ENCODE peak calls at places on chromosomes 5 and 9, in four cellular contexts. E, O, H and V are unnamed samples.

GRCh38 chr5:169826618-169827017 is 153.7 kb downstream of the INSYN2B start:
- DNase-seq in E (no peak), O (peak), H (no peak), V (no peak)

GRCh38 chr5:171776747-171777419 is 8.7 kb upstream of the SMIM23 start:
- DNase-seq in E (peak), O (peak), H (peak), V (no peak)

GRCh38 chr5:130471-131175 is 38.7 kb downstream of the PLEKHG4B start:
- DNase-seq in E (peak), O (no peak), H (no peak), V (no peak)

GRCh38 chr9:1025131-1025530 is 25.0 kb upstream of the DMRT2 start:
- DNase-seq in E (no peak), O (no peak), H (no peak), V (no peak)

GRCh38 chr5:79816014-79816413 is 126.4 kb downstream of the CMYA5 start:
- DNase-seq in E (no peak), O (no peak), H (no peak), V (no peak)

GRCh38 chr5:151648988-151649387 is 37.7 kb downstream of the SPARC start:
- DNase-seq in E (no peak), O (no peak), H (no peak), V (no peak)

GRCh38 chr5:56818409-56819026 is 3.2 kb downstream of the MAP3K1 start:
- DNase-seq in E (peak), O (no peak), H (no peak), V (no peak)

GRCh38 chr9:19666575-19666974 is 122.3 kb downstream of the SLC24A2 start:
- DNase-seq in E (no peak), O (no peak), H (no peak), V (no peak)

GRCh38 chr9:116163293-116164055 is 9.9 kb downstream of the PAPPA start:
- DNase-seq in E (no peak), O (peak), H (no peak), V (no peak)

GRCh38 chr5:54013556-54014157 is 296.7 kb downstream of the ARL15 start:
- DNase-seq in E (peak), O (peak), H (no peak), V (no peak)

GRCh38 chr5:40834391-40834848 is 602 bp downstream of the RPL37 start:
- DNase-seq in E (peak), O (peak), H (no peak), V (no peak)

GRCh38 chr5:53338971-53339370 is 141.5 kb upstream of the FST start:
- DNase-seq in E (no peak), O (no peak), H (no peak), V (no peak)

GRCh38 chr5:181173027-181173419 is 25.6 kb downstream of the OR2V2 start:
- DNase-seq in E (no peak), O (no peak), H (no peak), V (no peak)

GRCh38 chr5:170287532-170287931 is 10.0 kb downstream of the LCP2 start:
- DNase-seq in E (no peak), O (no peak), H (no peak), V (no peak)

GRCh38 chr9:21677834-21678233 is 124.6 kb upstream of the MTAP start:
- DNase-seq in E (peak), O (no peak), H (no peak), V (no peak)

GRCh38 chr5:176648467-176649194 is 1.3 kb downstream of the TSPAN17 start:
- DNase-seq in E (no peak), O (no peak), H (no peak), V (no peak)

GRCh38 chr5:13533833-13534232 is 410.7 kb downstream of the DNAH5 start:
- DNase-seq in E (no peak), O (no peak), H (no peak), V (no peak)

GRCh38 chr5:3033033-3033755 is 281.7 kb upstream of the IRX2 start:
- DNase-seq in E (no peak), O (peak), H (no peak), V (no peak)

GRCh38 chr5:55541056-55541635 is 6.4 kb upstream of the PLPP1 start:
- DNase-seq in E (no peak), O (no peak), H (no peak), V (no peak)

GRCh38 chr9:93652604-93653592 is 76.5 kb downstream of the PHF2 start:
- DNase-seq in E (no peak), O (no peak), H (no peak), V (no peak)

DNA sequence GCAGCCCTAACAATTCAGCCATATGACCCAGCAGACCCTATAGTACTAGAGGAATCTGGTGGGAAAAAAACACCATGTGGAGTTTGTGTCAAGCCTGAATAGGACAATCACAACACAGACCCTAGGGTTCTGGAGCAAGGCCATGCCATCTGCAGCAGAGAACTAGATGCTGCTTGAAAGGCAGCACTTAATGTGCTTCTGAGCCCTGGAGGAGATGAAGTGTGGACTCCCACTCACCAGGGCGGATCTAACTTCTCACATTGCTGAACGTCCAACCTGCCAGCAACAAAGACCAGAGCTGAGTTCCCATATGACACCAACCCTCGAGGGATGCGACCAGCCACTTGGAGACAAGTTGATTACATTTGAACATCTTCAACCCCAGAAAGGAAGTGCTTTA is 43.2 kb downstream of the GABBR2 start:
- DNase-seq in E (no peak), O (no peak), H (no peak), V (no peak)
- H4K5ac ChIP-seq in E (no peak), O (no peak), H (no peak), V (no peak)

GRCh38 chr9:123380852-123381705 is 25.1 kb downstream of the CRB2 start:
- DNase-seq in E (no peak), O (no peak), H (no peak), V (no peak)

GRCh38 chr9:123378956-123379660 is 23.1 kb downstream of the CRB2 start:
- DNase-seq in E (no peak), O (no peak), H (no peak), V (no peak)

GRCh38 chr9:123383512-123384170 is 27.6 kb downstream of the CRB2 start:
- DNase-seq in E (no peak), O (no peak), H (no peak), V (no peak)

GRCh38 chr9:123387686-123388085 is 31.7 kb downstream of the CRB2 start:
- DNase-seq in E (no peak), O (no peak), H (no peak), V (no peak)

GRCh38 chr9:123382659-123383511 is 26.9 kb downstream of the CRB2 start:
- DNase-seq in E (no peak), O (no peak), H (no peak), V (no peak)
- H3K9ac ChIP-seq in E (no peak), O (no peak), H (no peak), V (no peak)

GRCh38 chr9:88759374-88759773 is 224.4 kb downstream of the NXNL2 start:
- DNase-seq in E (no peak), O (no peak), H (peak), V (no peak)

GRCh38 chr9:88751781-88752180 is 216.8 kb downstream of the NXNL2 start:
- DNase-seq in E (no peak), O (no peak), H (no peak), V (no peak)

GRCh38 chr9:88753691-88754367 is 218.9 kb downstream of the NXNL2 start:
- DNase-seq in E (peak), O (no peak), H (no peak), V (no peak)

GRCh38 chr9:88754452-88754851 is 219.5 kb downstream of the NXNL2 start:
- DNase-seq in E (no peak), O (no peak), H (no peak), V (no peak)

DNA sequence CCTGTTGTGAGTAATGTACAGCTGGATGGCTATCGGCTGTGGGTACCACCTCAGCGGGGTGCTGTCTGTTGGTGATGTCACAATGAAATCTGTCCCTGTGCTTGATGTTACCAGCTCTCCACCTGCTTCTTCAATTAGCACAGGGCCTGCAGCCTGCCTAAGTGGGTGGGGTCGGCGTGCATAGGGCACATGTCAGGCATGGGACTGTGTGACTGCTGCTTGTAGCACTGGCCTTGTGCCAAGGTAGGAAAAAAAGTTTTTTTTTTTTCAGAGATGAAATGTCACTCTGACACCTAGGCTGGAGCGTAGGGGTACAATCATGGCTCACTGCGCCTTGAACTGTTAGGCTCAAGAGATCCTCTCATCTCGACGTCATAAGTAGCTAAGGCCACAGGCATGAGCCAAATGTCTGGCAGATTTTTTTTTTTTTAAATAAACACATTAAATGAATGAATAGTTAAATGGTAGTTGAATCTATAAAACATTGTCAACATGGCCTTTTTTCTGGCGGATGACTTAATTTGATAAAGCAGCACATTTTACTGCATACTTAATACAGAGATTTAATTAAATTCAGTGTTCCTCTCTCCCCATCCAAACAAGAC is 222.5 kb downstream of the NXNL2 start:
- DNase-seq in E (peak), O (no peak), H (no peak), V (no peak)
- H4K8ac ChIP-seq in E (no peak), O (no peak), H (no peak), V (no peak)

DNA sequence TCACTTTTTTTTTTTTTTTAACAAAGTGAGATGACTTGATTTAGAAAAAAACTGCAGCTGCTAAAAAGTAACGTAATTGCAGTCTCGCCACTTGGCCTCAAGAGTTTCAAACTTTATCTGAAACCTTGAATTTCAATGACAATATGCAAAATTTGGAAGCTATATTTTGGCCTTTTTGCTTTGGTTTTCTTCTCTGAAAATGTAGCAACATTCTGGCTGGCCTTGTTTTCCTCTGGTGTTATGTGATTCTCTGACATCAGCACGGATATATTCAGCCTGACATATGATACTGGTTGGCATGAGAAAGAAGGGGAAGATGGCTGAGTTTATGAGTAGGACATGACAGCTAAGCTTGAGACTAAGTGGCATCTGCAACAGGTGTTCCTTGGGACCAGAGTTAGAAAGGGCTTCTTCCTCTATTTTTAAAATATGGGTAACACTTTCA is 136.5 kb downstream of the MEF2C start:
- DNase-seq in E (no peak), O (no peak), H (no peak), V (no peak)
- H4K5ac ChIP-seq in E (no peak), O (no peak), H (no peak), V (no peak)

GRCh38 chr5:132750471-132751230 is 3.4 kb downstream of the CCNI2 start:
- DNase-seq in E (no peak), O (no peak), H (peak), V (no peak)
- H3K9ac ChIP-seq in E (no peak), O (no peak), H (no peak), V (no peak)

DNA sequence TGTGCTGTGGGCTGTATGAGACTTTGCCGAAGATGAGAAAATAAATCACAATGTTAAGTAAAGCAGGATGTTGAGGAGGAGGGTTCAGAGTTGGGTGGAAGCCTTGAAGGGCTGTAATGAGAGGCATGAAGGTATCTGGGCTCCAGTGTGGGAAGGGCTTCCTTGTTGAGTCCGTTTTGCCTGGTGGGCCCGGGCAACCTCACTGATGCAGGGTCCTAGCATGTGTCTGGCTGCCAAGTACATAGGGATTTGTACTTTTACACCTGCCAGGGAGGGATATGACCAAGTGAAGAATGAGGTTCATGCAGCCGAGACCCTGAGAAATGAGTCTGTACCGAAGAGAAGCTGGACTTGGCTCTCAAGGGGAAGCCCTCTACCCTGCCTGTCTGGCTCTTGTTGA is 58.8 kb upstream of the DPYSL3 start:
- DNase-seq in E (no peak), O (peak), H (no peak), V (peak)
- H4K8ac ChIP-seq in E (no peak), O (no peak), H (peak), V (no peak)

GRCh38 chr5:174680901-174681565 is 43.3 kb upstream of the MSX2 start:
- DNase-seq in E (no peak), O (peak), H (no peak), V (no peak)

GRCh38 chr5:174678107-174678506 is 46.3 kb upstream of the MSX2 start:
- DNase-seq in E (no peak), O (no peak), H (no peak), V (no peak)

GRCh38 chr5:174675916-174676315 is 48.5 kb upstream of the MSX2 start:
- DNase-seq in E (no peak), O (no peak), H (no peak), V (no peak)
- H4K5ac ChIP-seq in E (no peak), O (no peak), H (no peak), V (no peak)